ENCODE peak calls at places on chromosomes 3 and 15, in four cellular contexts. G is CD8-positive, alpha-beta T cell; C is GM23248; B is gastrocnemius medialis. N is an unnamed sample.

GRCh38 chr15:38010390-38010789 is 76.0 kb downstream of the TMCO5A start:
- DNase-seq in G (no peak), C (no peak), B (no peak), N (no peak)

GRCh38 chr15:81740402-81740801 is 305.4 kb downstream of the MEX3B start:
- DNase-seq in G (no peak), C (peak; percentile 27), B (no peak), N (no peak)

GRCh38 chr3:136350132-136350531 is 100.0 kb downstream of the PCCB start:
- DNase-seq in G (no peak), C (peak; percentile 93), B (peak; percentile 49), N (no peak)

GRCh38 chr3:56902468-56903159 is 100.9 kb upstream of the ARHGEF3 start:
- DNase-seq in G (no peak), C (no peak), B (no peak), N (no peak)

GRCh38 chr3:33184863-33185262 is 33.7 kb downstream of the SUSD5 start:
- DNase-seq in G (no peak), C (no peak), B (no peak), N (no peak)

GRCh38 chr3:150603888-150604319 is 783 bp downstream of the SELENOT start:
- DNase-seq in G (no peak), C (no peak), B (no peak), N (no peak)

GRCh38 chr3:38387862-38388261 is 41.3 kb downstream of the XYLB start:
- DNase-seq in G (no peak), C (no peak), B (no peak), N (no peak)

GRCh38 chr15:100873029-100873677 is 6.5 kb upstream of the ALDH1A3 start:
- DNase-seq in G (no peak), C (peak; percentile 90), B (peak; percentile 60), N (no peak)

GRCh38 chr3:71133874-71134273 is 449.7 kb downstream of the FOXP1 start:
- DNase-seq in G (no peak), C (no peak), B (no peak), N (no peak)
- H3K4me3 ChIP-seq in G (no peak overlapping the region), C (no peak overlapping the region), B (no peak overlapping the region), N (no peak overlapping the region)

GRCh38 chr3:127535901-127536817 is 54.4 kb downstream of the TPRA1 start:
- DNase-seq in G (no peak), C (no peak), B (no peak), N (peak; percentile 40)
- H3K27ac ChIP-seq in G (no peak overlapping the region), C (no peak overlapping the region), B (no peak overlapping the region), N (no peak overlapping the region)

GRCh38 chr3:185715091-185715490 is 109.8 kb downstream of the IGF2BP2 start:
- DNase-seq in G (no peak), C (peak; percentile 66), B (no peak), N (no peak)
- H3K4me3 ChIP-seq in G (no peak overlapping the region), C (no peak overlapping the region), B (no peak overlapping the region), N (no peak overlapping the region)

GRCh38 chr15:99452728-99453643 is 112.8 kb upstream of the MEF2A start:
- DNase-seq in G (no peak), C (no peak), B (peak; percentile 74), N (peak; percentile 94)

GRCh38 chr15:99453646-99454045 is 112.1 kb upstream of the MEF2A start:
- DNase-seq in G (no peak), C (no peak), B (no peak), N (no peak)

GRCh38 chr15:99454941-99455795 is 110.6 kb upstream of the MEF2A start:
- DNase-seq in G (no peak), C (peak; percentile 98), B (peak; percentile 91), N (peak; percentile 91)

GRCh38 chr15:99455796-99456160 is 110.0 kb upstream of the MEF2A start:
- DNase-seq in G (no peak), C (no peak), B (no peak), N (peak; percentile 63)

GRCh38 chr15:99454107-99454809 is 111.5 kb upstream of the MEF2A start:
- DNase-seq in G (no peak), C (no peak), B (no peak), N (no peak)
- H3K27ac ChIP-seq in G (no peak overlapping the region), C (peak overlapping the region; percentile 80), B (peak overlapping the region; percentile 88), N (peak overlapping the region; percentile 92)

GRCh38 chr15:33326908-33327307 is 16.1 kb downstream of the RYR3 start:
- DNase-seq in G (no peak), C (no peak), B (no peak), N (no peak)
- H3K4me3 ChIP-seq in G (no peak overlapping the region), C (no peak overlapping the region), B (no peak overlapping the region), N (no peak overlapping the region)

DNA sequence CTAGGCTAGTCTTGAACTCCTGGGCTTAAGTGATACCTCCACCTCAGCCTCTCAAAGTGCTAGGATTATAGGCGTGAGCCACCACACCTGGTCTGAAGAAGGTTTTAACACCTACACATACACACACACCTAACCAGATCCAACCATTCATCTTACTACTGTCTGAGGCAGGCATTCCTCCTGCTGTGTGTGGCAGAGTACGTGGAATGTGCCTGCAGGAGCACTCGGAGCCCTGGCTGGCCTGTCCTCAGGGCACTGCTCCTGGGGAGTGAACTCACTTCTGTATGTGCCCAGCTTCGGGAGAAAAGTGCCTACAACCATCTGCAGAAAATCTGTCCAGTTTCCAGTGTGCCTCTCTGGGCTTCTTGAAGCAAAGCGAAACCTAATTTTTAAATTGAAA is 58.2 kb upstream of the LIMD1 start:
- DNase-seq in G (no peak), C (no peak), B (no peak), N (no peak)
- H3K27ac ChIP-seq in G (no peak overlapping the region), C (no peak overlapping the region), B (peak overlapping the region; percentile 19), N (no peak overlapping the region)

DNA sequence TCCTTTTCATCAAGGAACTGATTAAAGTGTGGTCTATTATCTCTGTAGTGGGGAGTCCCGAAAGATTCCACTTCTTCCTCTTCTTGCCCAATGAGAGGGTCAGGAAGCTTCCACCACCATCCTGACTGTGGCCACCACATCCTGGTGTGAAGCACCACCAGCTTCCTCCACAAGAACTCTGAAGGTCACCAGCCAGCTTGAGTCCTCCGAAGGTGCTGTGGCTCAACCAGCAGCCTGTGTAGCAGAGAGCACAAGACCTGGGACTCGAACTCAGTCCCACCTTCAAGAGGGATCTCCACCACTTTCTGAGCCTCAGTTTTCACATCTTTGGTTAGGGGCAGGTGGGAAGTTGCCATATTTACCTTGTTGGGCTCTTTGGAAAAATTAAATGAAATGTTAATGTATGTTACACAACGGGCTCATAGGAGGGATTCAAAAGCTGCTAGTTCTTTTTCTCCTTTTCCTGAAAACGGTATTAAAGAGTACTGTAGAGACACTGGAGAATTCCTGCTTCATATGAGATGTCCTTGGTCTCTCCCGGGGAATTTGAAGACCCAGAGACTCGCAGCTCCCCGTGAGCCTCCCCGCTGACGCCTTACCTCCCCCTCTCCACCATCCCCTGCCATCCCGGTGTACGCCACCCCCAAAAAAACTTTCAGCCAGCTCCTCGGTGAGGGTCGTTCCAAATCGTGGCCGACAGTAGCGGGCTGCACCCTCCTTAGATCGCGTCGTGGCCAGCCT is 816 bp upstream of the ACAN start:
- DNase-seq in G (no peak), C (no peak), B (no peak), N (no peak)
- H3K4me3 ChIP-seq in G (no peak overlapping the region), C (no peak overlapping the region), B (peak overlapping the region; percentile 29), N (peak overlapping the region; percentile 68)

N was measured in tibial artery.